ENCODE peak calls at places on chromosomes 1 and 21, in nine cellular contexts. P is fibroblast of lung; C is iPS DF 19.7; A is germinal center; U is AG10803; S is testis; O is CD4-positive, alpha-beta memory T cell; W is WTC11; G is uterus. K is an unnamed sample.

GRCh38 chr1:91569411-91570104 is 68.9 kb downstream of the CDC7 start:
- DNase-seq in S (peak; percentile 32), O (no peak), W (no peak), P (peak; percentile 94), U (peak; percentile 99), C (no peak), G (peak; percentile 83), A (no peak), K (peak; percentile 92)

GRCh38 chr1:42913426-42914091 is 45.1 kb downstream of the SLC2A1 start:
- DNase-seq in U (peak; percentile 78), A (peak; percentile 65), S (peak; percentile 60), C (peak; percentile 65), G (peak; percentile 59), W (peak; percentile 53), P (peak; percentile 88), O (peak; percentile 79), K (peak; percentile 75)

GRCh38 chr21:36097427-36098230 is 27.8 kb downstream of the CBR1 start:
- DNase-seq in P (peak; percentile 14), C (no peak), O (no peak), U (no peak), G (no peak), S (no peak), A (no peak), W (no peak), K (no peak)

GRCh38 chr1:112465122-112465521 is 43.6 kb upstream of the WNT2B start:
- DNase-seq in P (peak; percentile 31), U (peak; percentile 41), O (no peak), G (no peak), W (no peak), A (no peak), C (no peak), S (no peak), K (peak; percentile 39)

GRCh38 chr1:29896300-29896699 is 660.0 kb downstream of the PTPRU start:
- DNase-seq in G (no peak), A (no peak), W (no peak), S (no peak), P (no peak), U (no peak), O (no peak), C (no peak), K (no peak)

GRCh38 chr1:155174334-155175280 is 958 bp downstream of the TRIM46 start:
- DNase-seq in P (peak; percentile 34), A (peak; percentile 46), U (no peak), W (peak; percentile 75), G (no peak), O (peak; percentile 67), S (no peak), C (no peak), K (peak; percentile 57)

GRCh38 chr1:246769306-246769705 is 45.1 kb downstream of the SCCPDH start:
- DNase-seq in A (no peak), S (no peak), W (no peak), P (peak; percentile 99), G (no peak), O (no peak), C (no peak), U (peak; percentile 99), K (peak; percentile 83)

GRCh38 chr1:183090386-183091006 is 67.3 kb downstream of the LAMC1 start:
- DNase-seq in G (peak; percentile 70), W (no peak), S (peak; percentile 80), A (no peak), C (no peak), O (no peak), U (peak; percentile 89), P (peak; percentile 94), K (peak; percentile 45)

GRCh38 chr1:66940968-66941367 is 16.2 kb downstream of the MIER1 start:
- DNase-seq in A (no peak), G (no peak), P (no peak), S (no peak), W (no peak), O (no peak), U (peak; percentile 17), C (no peak), K (no peak)

GRCh38 chr21:44703731-44704635 is 7.0 kb downstream of the KRTAP10-12 start:
- DNase-seq in U (no peak), G (no peak), S (peak; percentile 6), P (no peak), O (no peak), W (no peak), A (no peak), C (no peak), K (no peak)

GRCh38 chr1:32040711-32041110 is 27.0 kb downstream of the KHDRBS1 start:
- DNase-seq in S (no peak), W (no peak), O (no peak), P (peak; percentile 20), G (no peak), C (no peak), A (no peak), U (no peak), K (no peak)

GRCh38 chr1:87689487-87689886 is 360.8 kb downstream of the LMO4 start:
- DNase-seq in U (no peak), A (no peak), P (no peak), C (no peak), G (no peak), O (no peak), W (no peak), S (no peak), K (no peak)

GRCh38 chr1:34781071-34781843 is at the start of gene GJB3:
- DNase-seq in S (no peak), O (no peak), W (peak; percentile 61), C (no peak), A (no peak), U (no peak), P (no peak), G (no peak), K (peak; percentile 58)

GRCh38 chr1:14740016-14740415 is 141.5 kb downstream of the KAZN start:
- DNase-seq in U (no peak), S (no peak), G (no peak), O (no peak), A (no peak), W (no peak), C (no peak), P (no peak), K (no peak)

GRCh38 chr1:121538943-121539575 is 354.3 kb downstream of the SRGAP2C start:
- DNase-seq in O (no peak), G (no peak), C (no peak), U (no peak), P (no peak), S (no peak), W (no peak), A (no peak), K (no peak)

GRCh38 chr1:153985341-153985912 is 712 bp downstream of the RAB13 start:
- DNase-seq in O (no peak), S (peak; percentile 54), P (peak; percentile 83), W (no peak), G (peak; percentile 73), A (no peak), C (no peak), U (peak; percentile 70), K (peak; percentile 50)

GRCh38 chr1:77412069-77412793 is 130.4 kb downstream of the AK5 start:
- DNase-seq in C (no peak), W (no peak), P (peak; percentile 62), S (no peak), U (peak; percentile 29), G (no peak), O (no peak), A (no peak), K (peak; percentile 20)

GRCh38 chr21:45026833-45027232 is 47.5 kb upstream of the ADARB1 start:
- DNase-seq in U (no peak), S (no peak), O (no peak), C (no peak), P (no peak), W (no peak), A (no peak), G (no peak), K (no peak)

GRCh38 chr1:204507317-204508105 is 8.7 kb upstream of the MDM4 start:
- DNase-seq in O (peak; percentile 50), P (peak; percentile 48), U (peak; percentile 57), A (no peak), W (peak; percentile 76), S (peak; percentile 38), G (peak; percentile 36), C (no peak), K (peak; percentile 43)

GRCh38 chr1:168285971-168286628 is 5.4 kb downstream of the TBX19 start:
- DNase-seq in P (no peak), C (no peak), G (no peak), U (no peak), W (no peak), A (no peak), O (no peak), S (no peak), K (no peak)

GRCh38 chr1:2594001-2594640 is 7.5 kb downstream of the PRXL2B start:
- DNase-seq in P (peak; percentile 37), S (peak; percentile 75), O (no peak), W (peak; percentile 8), U (peak; percentile 16), C (no peak), G (peak; percentile 52), A (no peak), K (no peak)

K was measured in GM03348.